ENCODE peak calls at places on chromosome 20, in five cellular contexts. R is activated gamma-delta T cell treated with anti-CD3 and anti-CD28 coated beads, Interleukin-2, amount 50 U/mL, for 16 hours; Q is NCI-H1105; V is fibroblast of gingiva; Y is head of caudate nucleus. D is an unnamed sample.

GRCh38 chr20:48597521-48598302 is 230.1 kb downstream of the PREX1 start:
- DNase-seq in R (no peak), Q (no peak), V (no peak), Y (peak), D (no peak)

GRCh38 chr20:37401282-37401929 is 55.5 kb downstream of the SRC start:
- DNase-seq in R (no peak), Q (no peak), V (no peak), Y (no peak), D (no peak)

GRCh38 chr20:48783533-48784272 is 44.1 kb downstream of the PREX1 start:
- DNase-seq in R (no peak), Q (no peak), V (peak), Y (no peak), D (no peak)

GRCh38 chr20:36466089-36466488 is 75.2 kb upstream of the MYL9 start:
- DNase-seq in R (no peak), Q (no peak), V (no peak), Y (no peak), D (no peak)

GRCh38 chr20:63850689-63851547 is 10.4 kb upstream of the ABHD16B start:
- DNase-seq in R (no peak), Q (no peak), V (no peak), Y (no peak), D (no peak)

GRCh38 chr20:51404297-51405060 is 138.0 kb downstream of the NFATC2 start:
- DNase-seq in R (peak), Q (no peak), V (no peak), Y (no peak), D (no peak)

GRCh38 chr20:41086402-41087324 is 50.7 kb upstream of the PLCG1 start:
- DNase-seq in R (no peak), Q (peak), V (no peak), Y (no peak), D (no peak)

GRCh38 chr20:17634666-17635319 is 47.2 kb downstream of the RRBP1 start:
- DNase-seq in R (no peak), Q (no peak), V (no peak), Y (no peak), D (peak)

GRCh38 chr20:53044296-53044695 is 72.1 kb downstream of the TSHZ2 start:
- DNase-seq in R (no peak), Q (no peak), V (no peak), Y (no peak), D (no peak)

GRCh38 chr20:22680031-22680740 is 95.8 kb upstream of the FOXA2 start:
- DNase-seq in R (no peak), Q (no peak), V (no peak), Y (no peak), D (no peak)

GRCh38 chr20:24018796-24019195 is 30.2 kb upstream of the GGTLC1 start:
- DNase-seq in R (no peak), Q (no peak), V (no peak), Y (no peak), D (no peak)